ENCODE peak calls at places on chromosome 13, in eight cellular contexts. H, Y, V, Q, N, F, X and K are unnamed samples.

GRCh38 chr13:42615691-42616090 is 41.7 kb downstream of the TNFSF11 start:
- DNase-seq in H (peak), Y (no peak), V (no peak), Q (no peak), N (peak), F (no peak), X (no peak), K (no peak)

GRCh38 chr13:27504126-27504525 is 53.8 kb upstream of the MTIF3 start:
- DNase-seq in H (no peak), Y (no peak), V (no peak), Q (no peak), N (no peak), F (no peak), X (no peak), K (no peak)

GRCh38 chr13:27783111-27783510 is 9.2 kb upstream of the GSX1 start:
- DNase-seq in H (peak), Y (no peak), V (no peak), Q (peak), N (no peak), F (no peak), X (no peak), K (no peak)

GRCh38 chr13:66492479-66492878 is 737.7 kb downstream of the PCDH9 start:
- DNase-seq in H (no peak), Y (no peak), V (no peak), Q (no peak), N (no peak), F (peak), X (peak), K (no peak)

GRCh38 chr13:41610426-41610825 is 153.1 kb downstream of the RGCC start:
- DNase-seq in H (peak), Y (peak), V (peak), Q (no peak), N (peak), F (peak), X (no peak), K (peak)

GRCh38 chr13:87671824-87672603 is 843 bp downstream of the SLITRK5 start:
- DNase-seq in H (no peak), Y (no peak), V (no peak), Q (no peak), N (no peak), F (no peak), X (peak), K (no peak)

GRCh38 chr13:49292742-49293498 is 45.2 kb downstream of the CDADC1 start:
- DNase-seq in H (peak), Y (peak), V (peak), Q (peak), N (peak), F (no peak), X (no peak), K (no peak)

GRCh38 chr13:40352385-40352778 is 314.1 kb downstream of the FOXO1 start:
- DNase-seq in H (peak), Y (no peak), V (peak), Q (peak), N (no peak), F (no peak), X (no peak), K (peak)